ENCODE peak calls at places on chromosomes 13 and 19, in four cellular contexts. R is heart left ventricle, C is GM12865, I is tibial artery. U is an unnamed sample.
A peak's percentile ranks its signal among the peaks of the same experiment; 100 is the strongest.

GRCh38 chr13:79662882-79663281 is 181.9 kb downstream of the NDFIP2 start:
- DNase-seq in R (no peak), C (no peak), I (no peak), U (no peak)

GRCh38 chr13:109747524-109747923 is 38.9 kb downstream of the IRS2 start:
- DNase-seq in R (no peak), C (no peak), I (no peak), U (no peak)

GRCh38 chr13:32246468-32246867 is 68.7 kb downstream of the ZAR1L start:
- DNase-seq in R (peak; percentile 73), C (peak; percentile 83), I (peak; percentile 75), U (no peak)

GRCh38 chr13:27023385-27023784 is 148.2 kb downstream of the USP12 start:
- DNase-seq in R (no peak), C (no peak), I (no peak), U (no peak)

GRCh38 chr19:5479958-5480357 is 24.7 kb downstream of the ZNRF4 start:
- DNase-seq in R (no peak), C (no peak), I (no peak), U (no peak)

GRCh38 chr19:13461536-13461935 is 44.7 kb downstream of the CACNA1A start:
- DNase-seq in R (no peak), C (no peak), I (no peak), U (no peak)

GRCh38 chr13:98475521-98475920 is 101.4 kb downstream of the STK24 start:
- DNase-seq in R (no peak), C (no peak), I (no peak), U (no peak)

GRCh38 chr13:67228909-67229308 is 1.2 kb downstream of the PCDH9 start:
- DNase-seq in R (no peak), C (no peak), I (no peak), U (no peak)

GRCh38 chr13:94079876-94080275 is 399.6 kb downstream of the DCT start:
- DNase-seq in R (no peak), C (no peak), I (no peak), U (no peak)

GRCh38 chr19:38210458-38210987 is 13.5 kb downstream of the DPF1 start:
- DNase-seq in R (peak; percentile 77), C (no peak), I (no peak), U (no peak)

GRCh38 chr13:37134411-37135041 is 29.1 kb upstream of the CSNK1A1L start:
- DNase-seq in R (no peak), C (no peak), I (no peak), U (no peak)

GRCh38 chr13:109869312-109870237 is 83.2 kb upstream of the IRS2 start:
- DNase-seq in R (peak; percentile 90), C (peak; percentile 22), I (peak; percentile 88), U (no peak)

GRCh38 chr19:5002143-5002542 is 33.2 kb downstream of the KDM4B start:
- DNase-seq in R (no peak), C (no peak), I (no peak), U (no peak)

GRCh38 chr19:10091892-10092641 is 6.0 kb downstream of the SHFL start:
- DNase-seq in R (no peak), C (peak; percentile 54), I (no peak), U (no peak)

GRCh38 chr19:37951816-37952210 is 44.8 kb downstream of the SIPA1L3 start:
- DNase-seq in R (no peak), C (no peak), I (no peak), U (no peak)

GRCh38 chr13:104318121-104318520 is 1251.9 kb upstream of the SLC10A2 start:
- DNase-seq in R (no peak), C (no peak), I (no peak), U (no peak)
- TF ChIP-seq CTCF in R (peak; percentile 35), C (no peak), I (no peak), U (no peak)

DNA sequence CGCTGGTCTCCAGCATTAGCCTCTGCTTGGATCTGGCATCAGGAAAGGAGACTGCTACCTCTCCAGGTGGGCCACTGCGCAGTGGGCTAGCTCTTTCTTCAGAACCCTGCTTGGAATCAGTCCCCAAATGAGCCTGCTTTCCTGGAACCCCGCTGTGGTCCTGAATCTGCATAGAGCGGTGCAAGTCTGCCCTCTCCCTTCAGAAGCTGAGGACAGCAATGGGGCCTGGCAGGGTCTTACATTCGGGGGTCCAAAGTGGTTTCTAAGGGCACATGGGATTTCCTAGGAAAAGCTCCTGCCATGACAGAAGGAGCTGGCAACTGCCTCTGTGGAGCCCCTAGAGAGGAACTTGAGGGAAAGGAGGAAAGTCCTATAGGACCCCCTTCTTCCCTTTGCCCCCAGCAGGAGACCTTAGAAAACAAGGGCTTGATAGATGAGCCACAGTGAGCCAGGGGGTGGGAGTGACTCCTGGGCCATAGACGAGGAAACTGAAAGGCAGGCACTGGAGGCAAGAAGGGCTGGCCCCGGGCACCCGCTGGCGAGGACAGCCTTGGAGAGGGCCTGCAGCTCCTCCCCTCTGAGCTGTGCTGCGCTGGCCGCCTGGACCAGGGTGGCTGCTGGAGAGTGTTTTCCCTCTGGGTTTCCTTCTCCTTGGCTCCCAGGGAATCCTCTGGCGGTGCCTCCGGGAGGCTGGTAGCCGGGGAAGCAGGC is 1.4 kb upstream of the VSTM2B start:
- DNase-seq in R (peak; percentile 16), C (no peak), I (no peak), U (no peak)
- TF ChIP-seq CTCF in R (no peak), C (no peak), I (no peak), U (no peak)

DNA sequence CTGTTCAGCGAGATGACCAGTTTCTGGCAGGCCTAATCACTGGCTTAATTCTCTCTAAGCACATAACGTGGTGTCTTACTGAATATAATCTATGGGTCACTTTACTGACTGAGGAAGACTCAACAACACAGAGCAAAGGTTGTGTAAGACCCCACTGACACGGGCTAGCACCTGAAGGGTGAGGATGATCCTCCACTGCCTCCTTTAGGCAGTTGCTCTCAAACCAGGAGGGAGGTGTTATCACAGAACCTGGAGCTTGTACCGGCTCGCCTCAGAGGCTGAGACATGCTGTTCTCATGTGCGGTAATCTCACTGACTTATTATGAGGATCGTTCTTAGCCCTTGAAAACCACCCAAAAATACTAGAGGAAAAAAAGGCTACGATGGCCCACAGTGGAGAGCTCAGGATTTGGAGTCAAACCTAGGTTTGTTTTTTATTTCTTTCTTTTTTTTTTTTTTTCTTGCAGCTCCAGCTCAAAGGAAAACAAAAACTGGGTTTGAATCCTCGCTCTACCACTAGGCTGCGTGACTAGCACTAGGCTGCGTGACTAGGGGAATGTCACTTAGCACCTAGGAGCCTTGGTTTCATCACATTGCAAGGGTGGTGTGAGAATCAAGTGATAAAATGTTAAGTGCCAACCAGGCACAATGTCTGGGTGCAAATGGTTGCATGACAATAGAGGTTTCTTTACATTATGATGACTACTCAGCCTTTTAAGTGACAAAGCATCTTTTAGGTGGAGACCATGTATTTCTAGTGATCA is 28.1 kb downstream of the RCBTB2 start:
- DNase-seq in R (no peak), C (peak; percentile 68), I (no peak), U (no peak)
- TF ChIP-seq CTCF in R (no peak), C (no peak), I (no peak), U (no peak)

DNA sequence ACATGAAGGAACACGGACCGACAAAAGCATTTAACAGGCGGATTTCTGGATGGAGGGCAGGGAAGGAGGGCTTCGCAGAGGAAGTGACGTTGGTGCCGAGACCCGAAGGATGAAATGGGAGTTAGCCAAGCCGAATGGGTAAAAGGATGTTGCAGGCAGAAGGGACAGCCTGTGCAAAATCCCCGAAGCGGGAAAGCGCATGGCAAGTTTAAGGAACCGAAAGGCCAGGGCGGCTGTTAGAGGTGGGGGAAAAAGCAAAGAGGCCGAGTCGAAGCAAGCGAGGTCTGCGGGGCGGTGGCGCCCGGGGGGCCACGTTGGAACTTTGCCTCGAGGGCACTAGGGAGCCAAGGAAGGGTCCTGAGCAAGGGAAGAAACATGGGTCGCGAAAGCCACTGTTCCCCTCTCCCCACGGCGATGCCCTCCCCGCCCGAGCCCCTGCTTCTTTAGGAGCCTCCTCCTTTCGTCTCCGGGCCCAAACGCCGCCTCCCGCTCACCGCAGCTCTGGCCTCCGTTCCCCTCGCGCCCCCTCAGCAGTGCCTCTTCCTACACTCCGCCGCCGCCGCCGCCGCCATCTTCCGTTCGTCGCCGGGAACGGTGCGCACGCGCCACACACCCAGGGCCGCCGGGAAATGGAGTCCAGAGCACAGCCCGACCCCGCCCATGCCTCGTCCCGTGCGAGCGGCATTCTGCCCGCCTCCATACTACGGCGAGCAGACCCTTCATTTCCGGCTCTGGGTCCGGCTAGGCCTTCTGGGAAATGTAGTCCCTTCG is at the start of gene SYMPK:
- DNase-seq in R (peak; percentile 99), C (peak; percentile 99), I (peak; percentile 99), U (peak; percentile 93)
- TF ChIP-seq CTCF in R (no peak), C (no peak), I (no peak), U (no peak)